ENCODE peak calls at places on chromosomes 7 and 10, in six cellular contexts. E is lower lobe of right lung, V is A549, X is mucosa of descending colon, S is endodermal cell, P is PC-9. M is an unnamed sample.

GRCh38 chr7:102005933-102006332 is 188.5 kb downstream of the CUX1 start:
- DNase-seq in E (no peak), V (no peak), X (no peak), S (no peak), P (no peak), M (no peak)

GRCh38 chr10:60521974-60522405 is 132.3 kb upstream of the ANK3 start:
- DNase-seq in E (no peak), V (no peak), X (no peak), S (peak; percentile 57), P (peak; percentile 14), M (no peak)

GRCh38 chr7:55266243-55266642 is 98.9 kb upstream of the LANCL2 start:
- DNase-seq in E (no peak), V (peak; percentile 47), X (no peak), S (no peak), P (no peak), M (no peak)

GRCh38 chr10:96324447-96324846 is 20.2 kb downstream of the DNTT start:
- DNase-seq in E (no peak), V (no peak), X (no peak), S (peak; percentile 77), P (no peak), M (no peak)

GRCh38 chr10:44801383-44802327 is 109.5 kb upstream of the TMEM72 start:
- DNase-seq in E (peak; percentile 90), V (peak; percentile 38), X (peak; percentile 86), S (no peak), P (peak; percentile 55), M (peak; percentile 86)

GRCh38 chr10:84352251-84352842 is 24.0 kb downstream of the CCSER2 start:
- DNase-seq in E (peak; percentile 62), V (peak; percentile 67), X (peak; percentile 71), S (peak; percentile 90), P (peak; percentile 52), M (no peak)

GRCh38 chr10:6300106-6300783 is 97.5 kb downstream of the PFKFB3 start:
- DNase-seq in E (no peak), V (peak; percentile 63), X (peak; percentile 41), S (no peak), P (no peak), M (no peak)

GRCh38 chr7:139767561-139767982 is 10.2 kb downstream of the HIPK2 start:
- DNase-seq in E (no peak), V (no peak), X (no peak), S (no peak), P (no peak), M (no peak)

GRCh38 chr7:129855234-129855673 is 97.5 kb downstream of the UBE2H start:
- DNase-seq in E (no peak), V (no peak), X (no peak), S (no peak), P (no peak), M (peak; percentile 97)

GRCh38 chr7:101164071-101164840 is 1.1 kb downstream of the VGF start:
- DNase-seq in E (no peak), V (peak; percentile 63), X (no peak), S (peak; percentile 93), P (peak; percentile 42), M (no peak)

GRCh38 chr7:34296663-34297062 is 361.4 kb upstream of the NPSR1 start:
- DNase-seq in E (no peak), V (no peak), X (no peak), S (no peak), P (no peak), M (peak; percentile 47)

GRCh38 chr7:73496626-73497025 is 25.5 kb downstream of the BAZ1B start:
- DNase-seq in E (no peak), V (no peak), X (no peak), S (no peak), P (no peak), M (no peak)

GRCh38 chr7:101567231-101567630 is 61.9 kb downstream of the MYL10 start:
- DNase-seq in E (no peak), V (no peak), X (no peak), S (peak; percentile 41), P (no peak), M (no peak)

GRCh38 chr7:108178393-108178792 is 48.2 kb upstream of the LAMB4 start:
- DNase-seq in E (no peak), V (no peak), X (peak; percentile 2), S (no peak), P (no peak), M (no peak)

GRCh38 chr10:110069502-110069982 is 61.8 kb downstream of the ADD3 start:
- DNase-seq in E (no peak), V (no peak), X (no peak), S (no peak), P (no peak), M (no peak)

GRCh38 chr7:27148776-27149641 is 1.4 kb upstream of the HOXA6 start:
- DNase-seq in E (no peak), V (no peak), X (peak; percentile 66), S (peak; percentile 19), P (no peak), M (no peak)
- H3K4me3 ChIP-seq in E (peak overlapping the region; percentile 60), V (peak overlapping the region; percentile 49), X (peak overlapping the region; percentile 15), S (no peak overlapping the region), P (peak overlapping the region; percentile 45), M (no peak overlapping the region)

DNA sequence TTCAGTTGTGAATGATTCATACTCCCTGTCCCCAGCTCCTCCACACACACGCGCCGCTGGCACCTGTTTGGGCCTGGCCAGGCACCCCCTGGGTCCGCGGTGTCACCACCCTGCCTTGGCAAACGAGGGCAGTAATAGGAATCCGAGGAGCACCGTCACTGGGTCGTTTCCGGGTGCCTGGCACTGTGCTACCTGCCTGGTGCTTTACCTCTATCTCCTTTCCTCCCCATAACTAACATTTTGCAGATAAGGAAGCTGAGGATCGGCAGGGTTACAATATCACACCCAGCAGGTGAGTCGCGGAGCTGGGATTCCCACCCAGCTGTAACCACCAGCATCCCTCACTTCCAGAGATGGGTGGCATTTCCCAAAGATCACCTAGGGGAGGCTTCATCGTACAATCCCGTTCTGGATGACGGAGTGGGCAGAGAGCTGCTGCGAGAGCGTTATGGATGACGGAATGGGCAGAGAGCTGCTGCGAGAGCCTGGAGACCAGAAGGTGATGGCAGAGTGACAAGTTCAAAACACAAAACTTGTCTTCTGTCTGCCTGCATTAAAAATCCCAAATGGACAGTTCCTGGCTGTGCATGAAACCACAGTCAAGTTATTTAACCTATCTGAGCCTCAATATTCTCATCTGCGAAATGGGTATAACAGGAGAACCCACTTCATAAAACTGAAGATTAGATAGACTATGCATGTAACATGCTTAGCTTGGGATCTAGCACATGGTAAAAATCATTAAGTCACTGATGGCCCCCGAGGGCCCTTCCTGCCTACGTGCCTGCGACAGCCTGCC is 1.1 kb upstream of the HSPA12A start:
- DNase-seq in E (no peak), V (no peak), X (no peak), S (no peak), P (no peak), M (no peak)
- H3K4me3 ChIP-seq in E (peak overlapping the region; percentile 63), V (peak overlapping the region; percentile 81), X (peak overlapping the region; percentile 24), S (peak overlapping the region; percentile 69), P (peak overlapping the region; percentile 86), M (peak overlapping the region; percentile 68)

DNA sequence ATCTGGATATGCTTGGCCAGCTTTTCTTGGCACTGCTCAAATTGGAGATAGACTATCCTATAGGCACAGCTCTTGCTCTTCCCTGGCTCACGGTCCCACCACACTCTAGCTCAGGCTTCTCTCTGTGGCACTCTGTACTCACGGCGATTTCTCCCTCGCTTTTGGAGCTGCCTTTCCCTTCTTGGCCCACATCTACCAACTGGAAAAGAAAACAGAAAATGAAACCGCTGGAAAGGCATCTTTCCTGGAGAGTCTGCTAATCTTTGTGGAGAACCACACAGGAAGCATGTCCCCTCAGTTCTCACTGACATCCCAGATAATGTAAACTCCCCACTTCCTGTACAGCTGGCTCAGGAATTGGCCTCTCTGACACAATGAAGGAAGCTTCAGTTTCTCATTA is 210.0 kb downstream of the JCAD start:
- DNase-seq in E (no peak), V (no peak), X (peak; percentile 26), S (no peak), P (no peak), M (no peak)
- H3K4me3 ChIP-seq in E (peak overlapping the region; percentile 18), V (no peak overlapping the region), X (no peak overlapping the region), S (no peak overlapping the region), P (no peak overlapping the region), M (peak overlapping the region; percentile 41)

DNA sequence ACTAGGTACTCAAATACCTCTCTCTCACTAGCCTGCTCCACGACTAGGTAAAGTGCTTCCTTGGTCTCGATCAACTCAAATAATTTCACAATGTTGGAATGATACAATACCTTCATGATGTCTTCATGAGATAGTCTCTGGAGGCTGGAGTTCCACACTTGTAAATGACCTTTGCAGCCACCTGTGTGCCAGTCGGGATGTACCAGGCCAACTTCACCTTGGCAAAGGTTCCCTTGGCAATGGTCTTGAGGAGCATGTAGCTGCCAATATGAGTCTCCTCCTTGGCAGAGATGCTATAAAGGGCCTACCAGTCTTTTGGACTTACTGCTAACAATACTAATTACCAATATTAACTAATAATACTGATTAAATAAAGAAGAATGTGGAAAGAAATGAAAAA is 42.5 kb upstream of the EEPD1 start:
- DNase-seq in E (no peak), V (no peak), X (no peak), S (no peak), P (no peak), M (no peak)
- H3K4me3 ChIP-seq in E (no peak overlapping the region), V (no peak overlapping the region), X (no peak overlapping the region), S (no peak overlapping the region), P (no peak overlapping the region), M (no peak overlapping the region)

DNA sequence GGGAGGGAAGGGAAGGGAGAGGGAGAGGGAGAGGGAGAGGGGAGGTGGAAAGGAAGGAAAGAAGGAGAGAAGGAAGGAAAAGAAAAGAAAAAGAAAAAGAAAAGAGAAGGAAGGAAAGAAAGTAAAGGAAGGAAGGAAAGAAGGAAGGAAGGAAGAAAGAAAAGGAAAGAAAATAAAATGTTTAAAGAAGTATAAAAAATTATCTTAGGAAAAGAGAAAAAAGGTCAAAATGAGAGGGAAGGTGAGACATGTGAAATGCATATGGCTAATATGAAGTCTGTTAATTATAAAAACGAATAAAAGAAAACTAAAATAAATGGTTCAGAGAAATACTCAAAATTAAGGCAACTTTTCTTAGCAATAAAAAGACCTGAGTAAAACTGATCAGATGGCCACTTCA is 46.1 kb upstream of the ANLN start:
- DNase-seq in E (no peak), V (no peak), X (no peak), S (no peak), P (no peak), M (no peak)
- H3K4me3 ChIP-seq in E (no peak overlapping the region), V (no peak overlapping the region), X (no peak overlapping the region), S (no peak overlapping the region), P (no peak overlapping the region), M (no peak overlapping the region)

DNA sequence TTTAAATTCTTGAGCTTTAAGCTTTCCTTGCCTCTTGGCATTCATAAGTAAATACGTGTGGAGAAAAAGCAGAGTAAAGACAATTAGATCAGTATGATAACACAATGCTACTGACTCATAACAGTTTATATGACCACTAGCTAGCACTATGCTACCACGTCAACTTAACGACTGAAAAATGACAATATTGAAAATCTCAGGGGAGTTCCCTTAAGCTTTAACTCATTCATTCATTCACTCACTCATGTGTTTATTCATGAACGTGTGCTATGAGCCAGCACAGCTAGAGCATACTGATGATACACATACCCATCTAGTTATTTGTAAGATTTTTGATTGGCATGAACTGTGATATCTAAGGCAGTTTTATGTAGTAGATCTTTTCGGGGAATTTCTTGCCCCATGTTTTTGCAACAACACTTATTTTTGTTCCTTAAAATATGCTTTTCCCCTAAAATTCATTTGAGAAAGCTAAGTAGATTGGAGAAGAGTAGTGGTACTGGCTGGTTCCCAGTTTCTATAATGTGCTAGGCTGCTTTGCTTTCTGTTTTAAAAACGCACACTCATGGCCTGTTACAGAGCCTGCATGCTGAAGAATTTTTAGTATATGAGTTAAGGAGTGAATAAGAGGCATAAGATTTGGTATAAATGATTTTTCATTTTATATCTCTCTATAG is 57.4 kb upstream of the ACBD5 start:
- DNase-seq in E (no peak), V (no peak), X (no peak), S (no peak), P (no peak), M (no peak)
- H3K4me3 ChIP-seq in E (no peak overlapping the region), V (no peak overlapping the region), X (no peak overlapping the region), S (no peak overlapping the region), P (no peak overlapping the region), M (no peak overlapping the region)

GRCh38 chr10:93541402-93542357 is 24.8 kb upstream of the FFAR4 start:
- DNase-seq in E (no peak), V (peak; percentile 56), X (peak; percentile 71), S (peak; percentile 86), P (peak; percentile 44), M (no peak)
- H3K4me3 ChIP-seq in E (peak overlapping the region; percentile 12), V (no peak overlapping the region), X (no peak overlapping the region), S (no peak overlapping the region), P (no peak overlapping the region), M (no peak overlapping the region)

M was measured in AG04449.